ENCODE peak calls at places on chromosomes 16 and 17, in seven cellular contexts. G is fibroblast of mammary gland; M is pancreas; H is CD8-positive, alpha-beta memory T cell; J is AG04450; Z is upper lobe of right lung; F is Panc1. A is an unnamed sample.

GRCh38 chr16:81415757-81416156 is 28.9 kb upstream of the CMIP start:
- DNase-seq in H (no peak), G (no peak), M (no peak), Z (no peak), F (no peak), J (no peak), A (peak)

GRCh38 chr17:39981207-39982068 is 831 bp downstream of the PSMD3 start:
- DNase-seq in G (no peak), H (no peak), Z (no peak), M (no peak), J (no peak), F (no peak), A (peak)

GRCh38 chr16:20901441-20902112 is 1.0 kb downstream of the LYRM1 start:
- DNase-seq in Z (peak), F (no peak), H (no peak), J (no peak), M (peak), G (peak), A (peak)

GRCh38 chr16:29816694-29817441 is 916 bp downstream of the PAGR1 start:
- DNase-seq in M (peak), Z (peak), G (peak), J (no peak), H (peak), F (no peak), A (peak)

GRCh38 chr17:76956846-76957540 is 88.8 kb downstream of the MGAT5B start:
- DNase-seq in Z (peak), M (no peak), J (no peak), F (no peak), H (peak), G (no peak), A (peak)

GRCh38 chr17:42518046-42518754 is 17.8 kb upstream of the NAGLU start:
- DNase-seq in G (peak), J (peak), M (no peak), H (no peak), F (peak), Z (peak), A (peak)

GRCh38 chr17:40331743-40332641 is 23.0 kb downstream of the RARA start:
- DNase-seq in H (no peak), M (peak), Z (peak), F (no peak), G (peak), J (no peak), A (no peak)

GRCh38 chr17:35046740-35047283 is 16.7 kb downstream of the RFFL start:
- DNase-seq in H (peak), F (no peak), Z (no peak), G (peak), M (no peak), J (no peak), A (no peak)

GRCh38 chr16:11224894-11225676 is 30.9 kb downstream of the SOCS1 start:
- DNase-seq in F (no peak), J (no peak), M (no peak), Z (peak), G (no peak), H (peak), A (no peak)

GRCh38 chr16:68265078-68265925 is 976 bp downstream of the SLC7A6 start:
- DNase-seq in H (peak), F (no peak), M (no peak), G (peak), Z (peak), J (no peak), A (peak)

GRCh38 chr16:75256871-75257343 is 5.5 kb upstream of the BCAR1 start:
- DNase-seq in J (no peak), H (no peak), Z (no peak), G (peak), F (no peak), M (peak), A (peak)

GRCh38 chr16:24988593-24989338 is 26.4 kb downstream of the ARHGAP17 start:
- DNase-seq in F (no peak), H (no peak), J (no peak), M (peak), G (peak), Z (no peak), A (no peak)

GRCh38 chr17:68595986-68596385 is 5.2 kb downstream of the FAM20A start:
- DNase-seq in G (no peak), J (no peak), M (no peak), Z (no peak), H (no peak), F (no peak), A (no peak)

GRCh38 chr16:64784635-64785034 is 337.2 kb downstream of the CDH11 start:
- DNase-seq in J (no peak), M (no peak), F (no peak), G (no peak), H (no peak), Z (no peak), A (no peak)

GRCh38 chr16:86318119-86318518 is 192.2 kb upstream of the FOXF1 start:
- DNase-seq in M (no peak), F (no peak), J (no peak), H (no peak), Z (no peak), G (no peak), A (no peak)

GRCh38 chr16:10971560-10971961 is 27.2 kb downstream of the CLEC16A start:
- DNase-seq in M (peak), J (peak), Z (no peak), F (peak), H (no peak), G (peak), A (peak)

GRCh38 chr17:37574427-37574826 is 34.8 kb downstream of the SYNRG start:
- DNase-seq in G (no peak), H (no peak), Z (no peak), F (no peak), M (no peak), J (no peak), A (no peak)

GRCh38 chr16:66036775-66037715 is 329.4 kb upstream of the CDH5 start:
- DNase-seq in M (no peak), G (peak), J (no peak), H (no peak), F (no peak), Z (no peak), A (no peak)

GRCh38 chr16:64738321-64738960 is 383.4 kb downstream of the CDH11 start:
- DNase-seq in H (no peak), J (peak), Z (no peak), F (no peak), M (no peak), G (peak), A (no peak)

GRCh38 chr17:14061666-14062560 is 7.4 kb upstream of the COX10 start:
- DNase-seq in H (no peak), J (peak), F (no peak), M (no peak), G (peak), Z (no peak), A (no peak)

GRCh38 chr17:43554857-43555256 is 8.7 kb upstream of the ETV4 start:
- DNase-seq in Z (no peak), J (no peak), H (no peak), M (no peak), F (no peak), G (no peak), A (peak)

GRCh38 chr17:4625181-4625601 is 16.3 kb downstream of the ALOX15 start:
- DNase-seq in M (no peak), G (peak), H (no peak), F (no peak), Z (peak), J (no peak), A (no peak)

GRCh38 chr17:32302860-32303649 is 37.4 kb downstream of the RHBDL3 start:
- DNase-seq in J (no peak), M (peak), G (no peak), Z (no peak), F (no peak), H (no peak), A (peak)

GRCh38 chr16:57029161-57030160 is 40.1 kb downstream of the NLRC5 start:
- DNase-seq in J (no peak), Z (no peak), M (no peak), G (peak), H (peak), F (no peak), A (peak)

GRCh38 chr16:69720822-69721430 is 5.4 kb downstream of the NQO1 start:
- DNase-seq in Z (peak), J (no peak), H (no peak), F (no peak), G (no peak), M (no peak), A (no peak)

GRCh38 chr16:5041604-5042133 is 7.9 kb upstream of the NAGPA start:
- DNase-seq in G (peak), F (peak), J (no peak), Z (no peak), H (no peak), M (no peak), A (peak)

GRCh38 chr16:78522327-78522726 is 422.9 kb downstream of the WWOX start:
- DNase-seq in Z (no peak), J (no peak), M (no peak), F (no peak), G (no peak), H (no peak), A (no peak)

GRCh38 chr17:6473128-6473767 is 29.0 kb downstream of the PIMREG start:
- DNase-seq in M (peak), G (peak), H (peak), F (peak), J (peak), Z (peak), A (peak)

GRCh38 chr16:75254359-75254837 is 3.0 kb upstream of the BCAR1 start:
- DNase-seq in G (peak), Z (peak), J (no peak), M (no peak), H (no peak), F (no peak), A (no peak)

GRCh38 chr16:29154676-29155121 is 169.8 kb downstream of the LAT start:
- DNase-seq in F (no peak), J (peak), Z (no peak), G (peak), H (no peak), M (no peak), A (no peak)

GRCh38 chr17:50206604-50207293 is 5.3 kb upstream of the COL1A1 start:
- DNase-seq in M (no peak), H (no peak), J (no peak), F (no peak), Z (no peak), G (peak), A (peak)

GRCh38 chr17:17443173-17443572 is 33.6 kb upstream of the MED9 start:
- DNase-seq in J (no peak), F (no peak), H (no peak), G (peak), Z (no peak), M (no peak), A (no peak)

GRCh38 chr17:59093702-59094231 is 12.9 kb downstream of the TRIM37 start:
- DNase-seq in M (peak), J (peak), F (no peak), Z (no peak), G (peak), H (no peak), A (no peak)

GRCh38 chr17:13544292-13544691 is 57.4 kb downstream of the HS3ST3A1 start:
- DNase-seq in Z (peak), G (peak), J (peak), M (no peak), F (no peak), H (no peak), A (no peak)

GRCh38 chr16:67910162-67910561 is 17.1 kb downstream of the PSKH1 start:
- DNase-seq in H (no peak), Z (no peak), G (peak), F (no peak), M (no peak), J (peak), A (no peak)

GRCh38 chr17:4895121-4895520 is 4.2 kb upstream of the C17orf107 start:
- DNase-seq in M (no peak), G (no peak), F (no peak), H (peak), J (no peak), Z (no peak), A (peak)

GRCh38 chr16:47258874-47259461 is 115.2 kb upstream of the NETO2 start:
- DNase-seq in Z (no peak), H (no peak), G (peak), F (peak), M (no peak), J (peak), A (peak)

GRCh38 chr17:62749926-62750325 is 58.2 kb downstream of the MARCHF10 start:
- DNase-seq in J (no peak), M (no peak), G (no peak), H (no peak), F (no peak), Z (no peak), A (peak)

GRCh38 chr16:58026139-58026704 is 668 bp downstream of the MMP15 start:
- DNase-seq in J (no peak), F (no peak), Z (peak), H (no peak), G (peak), M (peak), A (peak)

GRCh38 chr17:9240659-9241370 is 219.5 kb downstream of the NTN1 start:
- DNase-seq in F (no peak), M (peak), J (no peak), Z (no peak), G (peak), H (no peak), A (peak)
- H3K4me3 ChIP-seq in F (peak), M (peak), J (peak), Z (peak), G (no peak), H (peak), A (peak)

GRCh38 chr17:30274887-30275286 is 16.9 kb downstream of the BLMH start:
- DNase-seq in G (peak), J (no peak), Z (no peak), M (no peak), F (no peak), H (no peak), A (no peak)
- H3K4me3 ChIP-seq in G (no peak), J (no peak), Z (no peak), M (no peak), F (no peak), H (no peak), A (no peak)

GRCh38 chr16:22030087-22030812 is 22.3 kb downstream of the MOSMO start:
- DNase-seq in G (no peak), F (no peak), M (no peak), Z (no peak), J (no peak), H (no peak), A (no peak)

GRCh38 chr16:22031483-22032083 is 23.7 kb downstream of the MOSMO start:
- DNase-seq in Z (no peak), G (no peak), H (no peak), M (no peak), F (no peak), J (no peak), A (no peak)

GRCh38 chr16:22035094-22035675 is 27.3 kb downstream of the MOSMO start:
- DNase-seq in G (no peak), Z (no peak), M (no peak), F (no peak), J (no peak), H (no peak), A (peak)

GRCh38 chr16:22029632-22030031 is 21.7 kb downstream of the MOSMO start:
- DNase-seq in G (no peak), M (no peak), Z (no peak), J (no peak), F (no peak), H (no peak), A (no peak)

GRCh38 chr16:22034503-22034902 is 26.6 kb downstream of the MOSMO start:
- DNase-seq in H (no peak), F (no peak), Z (no peak), G (no peak), M (no peak), J (no peak), A (no peak)
- H3K4me3 ChIP-seq in H (no peak), F (no peak), Z (no peak), G (no peak), M (no peak), J (no peak), A (no peak)

DNA sequence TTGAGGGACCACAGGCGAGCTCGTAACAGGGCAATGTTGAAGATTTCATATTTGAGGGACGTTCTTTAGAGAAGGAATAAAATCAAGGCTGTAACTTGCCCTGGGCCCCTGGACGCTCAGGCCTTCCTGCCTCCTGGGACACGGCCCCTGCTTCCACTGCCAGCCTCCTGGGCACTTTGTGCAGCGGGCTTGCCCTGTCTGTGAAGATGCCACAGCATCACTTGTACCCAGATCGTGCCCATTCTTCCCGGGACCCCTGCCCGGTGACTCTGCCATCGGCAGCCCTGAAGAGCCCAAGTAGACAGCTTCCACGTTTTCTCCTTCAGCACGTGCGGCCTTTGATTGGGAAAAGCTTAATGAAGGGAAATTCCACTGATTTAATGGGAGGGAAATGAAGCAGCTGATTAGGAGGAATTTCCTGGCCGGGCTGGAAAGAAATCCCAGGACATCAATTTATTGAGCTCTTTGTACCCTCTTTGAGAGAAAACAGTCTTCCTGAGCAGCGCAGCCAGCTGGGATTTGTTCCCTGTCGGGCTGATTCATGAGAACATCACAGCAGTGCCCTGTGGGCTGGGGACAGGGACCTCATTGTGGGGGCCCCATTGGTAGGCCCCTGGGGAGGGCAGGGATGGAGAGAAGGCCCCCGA is 71.5 kb downstream of the CRISPLD2 start:
- DNase-seq in H (no peak), M (no peak), Z (no peak), J (no peak), F (no peak), G (no peak), A (no peak)
- H3K4me3 ChIP-seq in H (no peak), M (no peak), Z (no peak), J (no peak), F (no peak), G (no peak), A (no peak)

GRCh38 chr16:89430436-89431157 is 59.8 kb downstream of the ANKRD11 start:
- DNase-seq in G (no peak), J (no peak), H (no peak), Z (no peak), F (no peak), M (no peak), A (no peak)

GRCh38 chr16:89434490-89434889 is 55.9 kb downstream of the ANKRD11 start:
- DNase-seq in G (no peak), M (no peak), J (no peak), H (no peak), Z (no peak), F (no peak), A (peak)

GRCh38 chr16:89431616-89432015 is 58.7 kb downstream of the ANKRD11 start:
- DNase-seq in M (no peak), F (no peak), Z (no peak), H (no peak), G (no peak), J (no peak), A (no peak)

GRCh38 chr16:89435051-89435450 is 55.3 kb downstream of the ANKRD11 start:
- DNase-seq in M (no peak), G (no peak), F (no peak), J (no peak), Z (no peak), H (no peak), A (no peak)

GRCh38 chr16:89431158-89431584 is 59.2 kb downstream of the ANKRD11 start:
- DNase-seq in Z (no peak), J (peak), G (peak), H (no peak), M (no peak), F (no peak), A (no peak)
- H3K4me3 ChIP-seq in Z (no peak), J (peak), G (peak), H (no peak), M (no peak), F (no peak), A (no peak)

A was measured in H7.